ENCODE peak calls at places on chromosomes 2 and 18, in four cellular contexts. O is HepG2, Q is K562, U is GM23338. E is an unnamed sample.

GRCh38 chr2:44954306-44954901 is 12.9 kb downstream of the SIX3 start:
- DNase-seq in O (no peak), U (peak; percentile 54), Q (no peak), E (no peak)

GRCh38 chr2:29024882-29025430 is 43.9 kb downstream of the TOGARAM2 start:
- DNase-seq in U (no peak), Q (no peak), O (no peak), E (no peak)

GRCh38 chr18:49880656-49881055 is 67.3 kb upstream of the ACAA2 start:
- DNase-seq in Q (peak; percentile 19), O (no peak), U (no peak), E (no peak)

GRCh38 chr2:110948027-110948687 is 172.6 kb upstream of the BCL2L11 start:
- DNase-seq in O (no peak), Q (no peak), U (no peak), E (no peak)

GRCh38 chr2:204282525-204282924 is 262.8 kb upstream of the PARD3B start:
- DNase-seq in U (peak; percentile 76), Q (no peak), O (peak; percentile 34), E (no peak)

GRCh38 chr18:3508576-3509559 is 58.9 kb downstream of the TGIF1 start:
- DNase-seq in Q (no peak), O (no peak), U (peak; percentile 56), E (no peak)

GRCh38 chr18:73136134-73136533 is 268.3 kb upstream of the NETO1 start:
- DNase-seq in O (peak; percentile 3), U (peak; percentile 60), Q (no peak), E (no peak)

GRCh38 chr18:44564922-44565321 is 115.8 kb upstream of the SETBP1 start:
- DNase-seq in O (no peak), Q (no peak), U (peak; percentile 24), E (no peak)

GRCh38 chr2:193482557-193482956 is 1287.8 kb upstream of the TMEFF2 start:
- DNase-seq in Q (no peak), U (no peak), O (no peak), E (peak; percentile 1)

GRCh38 chr2:226282151-226282550 is 517.5 kb downstream of the IRS1 start:
- DNase-seq in Q (no peak), U (no peak), O (no peak), E (no peak)

GRCh38 chr2:64062840-64063239 is 43.6 kb upstream of the VPS54 start:
- DNase-seq in O (no peak), U (no peak), Q (no peak), E (peak; percentile 31)

GRCh38 chr2:46988733-46989481 is 73.3 kb upstream of the MCFD2 start:
- DNase-seq in O (peak; percentile 88), Q (no peak), U (peak; percentile 63), E (no peak)

GRCh38 chr2:228245601-228246000 is 64.1 kb upstream of the SPHKAP start:
- DNase-seq in U (no peak), O (no peak), Q (no peak), E (no peak)

GRCh38 chr2:140835079-140835478 is 1295.7 kb downstream of the LRP1B start:
- DNase-seq in O (no peak), U (no peak), Q (no peak), E (no peak)

GRCh38 chr2:42105330-42106256 is 57.8 kb downstream of the PKDCC start:
- DNase-seq in O (peak; percentile 88), Q (no peak), U (peak; percentile 28), E (peak; percentile 59)

GRCh38 chr18:3923750-3924149 is 473.8 kb downstream of the TGIF1 start:
- DNase-seq in U (no peak), Q (no peak), O (no peak), E (no peak)

GRCh38 chr2:127735537-127736399 is 34.5 kb downstream of the SFT2D3 start:
- DNase-seq in O (peak; percentile 37), U (no peak), Q (no peak), E (no peak)

GRCh38 chr2:127733113-127733815 is 32.0 kb downstream of the SFT2D3 start:
- DNase-seq in O (no peak), U (no peak), Q (no peak), E (no peak)

GRCh38 chr2:127737892-127738291 is 36.6 kb downstream of the SFT2D3 start:
- DNase-seq in Q (no peak), U (no peak), O (no peak), E (no peak)

GRCh38 chr2:127735044-127735443 is 33.7 kb downstream of the SFT2D3 start:
- DNase-seq in Q (no peak), O (no peak), U (no peak), E (no peak)

GRCh38 chr2:127733816-127734537 is 32.7 kb downstream of the SFT2D3 start:
- DNase-seq in O (no peak), Q (no peak), U (no peak), E (no peak)
- TF ChIP-seq JUNB in O (no peak), Q (no peak), U (no peak), E (no peak)

GRCh38 chr18:8365528-8365927 is 243.7 kb upstream of the RAB12 start:
- DNase-seq in O (no peak), Q (no peak), U (no peak), E (no peak)

GRCh38 chr18:8366656-8367055 is 242.6 kb upstream of the RAB12 start:
- DNase-seq in O (no peak), Q (no peak), U (peak; percentile 55), E (no peak)

GRCh38 chr18:8368490-8369217 is 240.6 kb upstream of the RAB12 start:
- DNase-seq in O (no peak), Q (no peak), U (no peak), E (no peak)

GRCh38 chr18:8366070-8366469 is 243.2 kb upstream of the RAB12 start:
- DNase-seq in U (no peak), O (no peak), Q (no peak), E (no peak)

GRCh38 chr18:8367217-8367988 is 241.8 kb upstream of the RAB12 start:
- DNase-seq in O (no peak), Q (peak; percentile 61), U (peak; percentile 91), E (no peak)
- TF ChIP-seq EZH2 in O (no peak), Q (no peak), U (no peak), E (no peak)

GRCh38 chr18:43129946-43130523 is 14.6 kb upstream of the RIT2 start:
- DNase-seq in Q (no peak), O (no peak), U (no peak), E (no peak)
- TF ChIP-seq JUNB in Q (no peak), O (no peak), U (no peak), E (no peak)

GRCh38 chr2:95026471-95027368 is 1.2 kb downstream of the MAL start:
- DNase-seq in O (no peak), U (peak; percentile 64), Q (no peak), E (no peak)
- TF ChIP-seq EZH2 in O (no peak), U (peak; percentile 76), Q (no peak), E (no peak)

DNA sequence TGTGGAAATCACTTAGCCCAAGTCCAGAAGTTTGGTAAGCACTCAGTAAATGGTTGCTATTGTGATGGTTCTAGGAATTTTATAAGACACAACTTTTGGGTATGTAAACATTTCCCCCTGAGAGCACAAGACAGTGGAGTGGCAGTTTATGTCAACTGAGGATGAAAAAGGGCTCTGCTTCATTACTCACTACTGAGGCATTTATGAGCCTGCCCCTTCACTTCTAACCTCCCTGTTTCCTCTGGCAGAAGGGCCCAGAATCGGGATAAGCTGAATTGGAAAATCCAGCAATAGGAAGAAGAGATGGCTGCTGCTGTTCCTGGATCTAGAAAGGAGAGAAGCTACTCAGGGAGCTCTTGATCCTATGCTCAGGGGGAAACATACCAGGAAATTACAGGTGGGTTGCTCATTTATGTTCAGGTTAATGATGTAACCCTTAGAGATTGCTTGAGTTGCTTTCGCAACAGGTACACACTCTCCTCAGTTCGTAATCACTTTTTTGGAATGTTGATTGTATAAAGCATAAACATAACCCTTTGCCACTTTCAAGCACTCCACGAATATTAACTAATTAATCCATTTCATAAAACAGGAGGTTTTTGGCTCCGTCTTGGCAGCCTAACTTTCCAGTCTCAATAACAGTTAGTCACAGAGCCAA is 46.3 kb downstream of the ADCYAP1 start:
- DNase-seq in O (no peak), U (no peak), Q (no peak), E (no peak)
- TF ChIP-seq JUNB in O (no peak), U (no peak), Q (no peak), E (no peak)

GRCh38 chr2:240136671-240137292 is 677 bp upstream of the COPS9 start:
- DNase-seq in Q (no peak), U (no peak), O (no peak), E (no peak)
- TF ChIP-seq EZH2 in Q (no peak), U (no peak), O (no peak), E (no peak)

GRCh38 chr2:1947316-1947715 is 203.0 kb upstream of the PXDN start:
- DNase-seq in U (no peak), Q (no peak), O (no peak), E (no peak)

GRCh38 chr2:1950474-1950873 is 206.2 kb upstream of the PXDN start:
- DNase-seq in O (no peak), Q (no peak), U (no peak), E (no peak)

GRCh38 chr2:1956520-1957289 is 212.4 kb upstream of the PXDN start:
- DNase-seq in Q (no peak), O (no peak), U (no peak), E (no peak)

GRCh38 chr2:1954061-1954460 is 209.7 kb upstream of the PXDN start:
- DNase-seq in U (no peak), O (no peak), Q (no peak), E (no peak)

GRCh38 chr2:1952582-1952981 is 208.3 kb upstream of the PXDN start:
- DNase-seq in O (no peak), U (no peak), Q (no peak), E (no peak)
- TF ChIP-seq JUNB in O (no peak), U (no peak), Q (no peak), E (no peak)

GRCh38 chr2:219512524-219513216 is 1.6 kb upstream of the ASIC4 start:
- DNase-seq in Q (no peak), U (peak; percentile 46), O (no peak), E (no peak)
- TF ChIP-seq EZH2 in Q (no peak), U (no peak), O (no peak), E (no peak)